ENCODE peak calls at places on chromosome 3, in six cellular contexts. X is GM12878, H is GM12891, S is H1, T is HepG2, C is K562. G is an unnamed sample.

GRCh38 chr3:27610800-27611199 is 111.3 kb downstream of the EOMES start:
- DNase-seq in T (no peak), S (no peak), C (no peak), X (no peak), H (no peak), G (no peak)

GRCh38 chr3:51748327-51748726 is 30.7 kb downstream of the IQCF6 start:
- DNase-seq in X (no peak), S (no peak), T (no peak), H (no peak), C (no peak), G (no peak)

GRCh38 chr3:159263750-159264561 is 462.1 kb downstream of the MFSD1 start:
- DNase-seq in H (no peak), C (peak; percentile 16), X (no peak), T (peak; percentile 22), S (no peak), G (no peak)

GRCh38 chr3:69411331-69411730 is 25.4 kb upstream of the FRMD4B start:
- DNase-seq in S (no peak), X (no peak), T (no peak), H (no peak), C (no peak), G (no peak)

GRCh38 chr3:71725279-71725991 is at the start of gene EIF4E3:
- DNase-seq in S (no peak), X (no peak), H (peak; percentile 47), T (no peak), C (peak; percentile 83), G (peak; percentile 51)

GRCh38 chr3:173568623-173569022 is 171.1 kb downstream of the NLGN1 start:
- DNase-seq in S (no peak), X (no peak), T (no peak), C (no peak), H (no peak), G (no peak)

GRCh38 chr3:78139166-78139565 is 1099.3 kb downstream of the ROBO2 start:
- DNase-seq in X (no peak), C (no peak), H (no peak), S (no peak), T (no peak), G (no peak)

GRCh38 chr3:107206141-107206540 is 171.1 kb upstream of the CCDC54 start:
- DNase-seq in S (no peak), T (peak; percentile 32), H (peak; percentile 4), X (no peak), C (peak; percentile 36), G (no peak)

GRCh38 chr3:141250828-141251227 is 19.2 kb downstream of the PXYLP1 start:
- DNase-seq in S (no peak), H (no peak), C (no peak), X (no peak), T (no peak), G (no peak)

GRCh38 chr3:41684802-41685740 is 276.8 kb downstream of the ULK4 start:
- DNase-seq in X (no peak), T (no peak), C (no peak), S (no peak), H (no peak), G (no peak)

GRCh38 chr3:71180524-71180923 is 403.0 kb downstream of the FOXP1 start:
- DNase-seq in X (no peak), T (no peak), C (no peak), S (no peak), H (no peak), G (no peak)

GRCh38 chr3:51622868-51623267 is 48.2 kb upstream of the TEX264 start:
- DNase-seq in S (no peak), C (no peak), H (no peak), X (no peak), T (no peak), G (no peak)

GRCh38 chr3:55000546-55000945 is 72.7 kb upstream of the LRTM1 start:
- DNase-seq in X (no peak), C (no peak), S (no peak), T (no peak), H (no peak), G (no peak)

GRCh38 chr3:147394168-147394941 is 12.0 kb downstream of the ZIC4 start:
- DNase-seq in T (no peak), S (no peak), H (no peak), X (no peak), C (no peak), G (no peak)

GRCh38 chr3:147391726-147392082 is 14.6 kb downstream of the ZIC4 start:
- DNase-seq in T (no peak), H (no peak), X (no peak), C (no peak), S (no peak), G (no peak)

GRCh38 chr3:147393261-147393964 is 12.9 kb downstream of the ZIC4 start:
- DNase-seq in C (no peak), X (no peak), T (no peak), S (no peak), H (no peak), G (no peak)

GRCh38 chr3:147390589-147391569 is 15.5 kb downstream of the ZIC4 start:
- DNase-seq in T (no peak), H (no peak), C (no peak), X (no peak), S (no peak), G (no peak)

DNA sequence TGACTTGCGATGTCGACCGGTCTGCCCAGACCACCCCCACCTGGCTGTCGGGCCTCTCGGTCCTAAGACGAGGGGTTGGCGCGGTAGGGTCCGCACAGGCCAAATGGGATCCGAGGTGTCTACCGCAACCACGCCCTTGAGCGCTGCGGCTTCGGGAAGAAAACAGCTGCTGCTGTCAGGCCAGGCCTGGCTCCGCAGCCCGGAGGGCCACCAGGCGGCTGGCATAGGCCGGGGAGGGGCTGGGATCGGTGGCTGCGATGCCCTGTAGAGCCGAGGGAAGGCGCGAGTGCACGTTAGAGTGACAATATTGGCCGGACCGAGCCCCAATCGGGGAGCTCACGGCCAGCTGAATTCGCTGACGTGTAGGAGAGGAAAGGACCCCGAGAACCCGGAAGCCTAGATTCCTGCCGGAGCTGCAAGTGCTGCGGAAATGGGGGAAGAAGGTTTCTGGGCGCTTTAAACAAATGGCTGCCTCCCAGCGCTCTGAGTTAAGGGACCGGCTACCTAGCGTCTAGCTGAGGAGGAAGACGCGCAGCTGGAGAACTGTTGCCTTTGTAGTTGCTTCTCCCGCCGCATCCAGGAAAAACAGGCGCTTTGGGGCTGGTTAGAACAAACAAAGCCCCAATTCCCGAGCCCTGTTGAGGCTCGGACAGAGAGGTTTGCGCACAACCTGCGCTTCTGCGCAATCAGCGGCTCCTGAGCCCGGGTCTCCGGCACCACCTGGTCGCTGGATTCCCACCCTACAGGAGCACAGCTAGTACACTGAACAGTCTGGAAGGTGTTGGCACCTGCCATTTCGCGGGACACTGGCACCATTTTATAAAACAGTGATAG is 14.0 kb downstream of the ZIC4 start:
- DNase-seq in S (no peak), H (no peak), C (no peak), X (no peak), T (no peak), G (no peak)
- TF ChIP-seq TAF1 in S (no peak), H (no peak), C (no peak), X (no peak), T (no peak), G (no peak)

GRCh38 chr3:188006726-188007393 is 147.1 kb upstream of the LPP start:
- DNase-seq in S (no peak), C (no peak), H (no peak), X (no peak), T (no peak), G (no peak)
- TF ChIP-seq POLR2AphosphoS5 in S (no peak), C (no peak), H (no peak), X (no peak), T (no peak), G (no peak)

DNA sequence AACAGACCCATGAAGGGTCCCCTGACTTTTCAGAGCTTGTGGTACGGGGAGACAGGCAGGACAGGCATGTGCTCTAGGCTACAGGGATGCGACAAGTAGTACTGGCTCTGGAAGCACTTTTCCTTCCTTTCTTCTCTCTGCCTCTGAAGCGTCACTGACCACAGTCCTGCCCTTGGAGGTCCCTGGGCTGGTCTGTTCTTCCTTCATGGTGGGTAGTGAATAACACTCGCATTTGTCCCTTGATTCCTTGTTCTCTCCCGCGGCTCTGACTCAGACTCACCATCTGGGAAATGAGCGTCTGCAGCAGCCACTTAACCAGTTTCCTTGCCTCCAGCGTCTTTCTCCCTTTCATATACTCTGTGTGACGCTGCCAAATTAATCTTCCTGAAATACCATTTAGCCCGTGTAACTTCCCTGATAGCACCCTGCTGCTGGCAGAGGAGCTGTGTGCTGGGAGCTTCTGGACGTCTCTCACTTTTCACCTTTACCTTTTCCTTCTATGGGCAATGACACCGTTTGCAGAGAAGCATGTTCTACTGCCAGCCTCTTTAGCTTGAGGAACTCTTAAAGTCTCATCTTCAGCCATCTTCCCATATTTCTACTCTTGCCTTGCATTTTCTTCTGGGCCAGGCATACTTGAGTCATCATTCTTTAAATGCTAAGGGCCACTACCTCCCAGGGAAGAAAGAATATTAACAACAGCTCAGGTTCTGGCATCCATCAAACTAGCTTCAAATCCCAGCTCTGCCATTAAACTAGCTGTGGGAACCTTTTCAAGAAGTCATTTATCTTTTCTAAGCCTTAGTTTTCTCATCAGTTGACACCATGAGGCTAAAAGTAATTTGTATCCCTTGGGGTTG is 33.6 kb downstream of the TMEM45A start:
- DNase-seq in H (no peak), S (no peak), C (no peak), X (no peak), T (no peak), G (no peak)
- TF ChIP-seq POLR2A in H (no peak), S (no peak), C (no peak), X (no peak), T (no peak), G (no peak)

DNA sequence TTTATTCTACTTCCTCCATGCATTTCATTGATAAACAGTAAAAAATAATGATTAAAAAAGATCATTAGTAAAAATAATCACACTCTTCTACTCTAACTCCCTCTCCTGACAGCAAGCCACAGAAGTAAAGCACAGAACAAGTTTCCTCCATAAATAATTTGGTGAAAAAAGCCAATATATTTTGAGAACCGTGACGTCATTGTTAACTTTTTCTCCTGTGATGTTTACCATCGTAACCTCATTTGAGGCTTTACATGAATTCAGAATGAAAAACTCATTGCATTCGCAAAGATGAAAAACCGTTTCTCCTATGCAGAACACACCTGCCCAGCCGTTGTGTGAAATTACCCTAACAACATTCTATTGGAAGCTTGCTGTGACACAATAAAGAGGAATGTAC is 120.7 kb downstream of the NSUN3 start:
- DNase-seq in H (no peak), X (no peak), C (no peak), T (no peak), S (no peak), G (no peak)
- TF ChIP-seq TAF1 in H (no peak), X (no peak), C (no peak), T (no peak), S (no peak), G (no peak)

DNA sequence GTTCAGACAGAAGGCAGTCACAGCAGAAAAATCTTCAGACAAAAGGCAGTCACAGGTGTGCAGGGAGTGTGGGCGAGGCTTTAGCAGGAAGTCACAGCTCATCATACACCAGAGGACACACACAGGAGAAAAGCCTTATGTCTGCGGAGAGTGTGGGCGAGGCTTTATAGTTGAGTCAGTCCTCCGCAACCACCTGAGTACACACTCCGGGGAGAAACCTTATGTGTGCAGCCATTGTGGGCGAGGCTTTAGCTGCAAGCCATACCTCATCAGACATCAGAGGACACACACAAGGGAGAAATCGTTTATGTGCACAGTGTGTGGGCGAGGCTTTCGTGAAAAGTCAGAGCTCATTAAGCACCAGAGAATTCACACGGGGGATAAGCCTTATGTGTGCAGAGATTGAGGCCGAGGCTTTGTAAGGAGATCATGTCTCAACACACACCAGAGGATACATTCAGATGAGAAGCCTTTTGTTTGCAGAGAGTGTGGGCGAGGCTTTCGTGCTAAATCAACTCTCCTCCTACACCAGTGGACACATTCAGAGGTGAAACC is 27.6 kb downstream of the ZNF589 start:
- DNase-seq in X (peak; percentile 16), C (no peak), H (no peak), T (no peak), S (no peak), G (peak; percentile 25)
- TF ChIP-seq POLR2AphosphoS5 in X (no peak), C (no peak), H (no peak), T (no peak), S (no peak), G (no peak)

G was measured in GM12892.